ENCODE peak calls at places on chromosomes 11 and 22, in six cellular contexts. Y, V, P, U, E and I are unnamed samples.

GRCh38 chr22:22756109-22756508 is 111.7 kb downstream of the GGTLC2 start:
- DNase-seq in Y (no peak), V (no peak), P (no peak), U (no peak), E (no peak), I (no peak)

GRCh38 chr11:61961570-61962212 is 5.7 kb downstream of the FTH1 start:
- DNase-seq in Y (peak; percentile 49), V (peak; percentile 3), P (no peak), U (no peak), E (no peak), I (no peak)

GRCh38 chr11:65565624-65566453 is 4.4 kb upstream of the ZNRD2 start:
- DNase-seq in Y (no peak), V (no peak), P (no peak), U (no peak), E (no peak), I (no peak)

GRCh38 chr11:69403556-69404215 is 77.8 kb upstream of the LINC01488 start:
- DNase-seq in Y (peak; percentile 34), V (no peak), P (no peak), U (no peak), E (no peak), I (no peak)

GRCh38 chr11:11960687-11961086 is 47.7 kb downstream of the DKK3 start:
- DNase-seq in Y (no peak), V (no peak), P (no peak), U (no peak), E (no peak), I (no peak)

GRCh38 chr11:8205566-8205965 is 36.7 kb upstream of the RIC3 start:
- DNase-seq in Y (no peak), V (no peak), P (no peak), U (no peak), E (no peak), I (no peak)

GRCh38 chr22:45216133-45217003 is 24.3 kb downstream of the KIAA0930 start:
- DNase-seq in Y (peak; percentile 43), V (no peak), P (no peak), U (no peak), E (no peak), I (no peak)

GRCh38 chr22:22663861-22664800 is 19.7 kb downstream of the GGTLC2 start:
- DNase-seq in Y (no peak), V (no peak), P (no peak), U (no peak), E (no peak), I (no peak)

GRCh38 chr11:124759268-124760204 is 2.6 kb downstream of the ESAM start:
- DNase-seq in Y (no peak), V (no peak), P (peak; percentile 65), U (no peak), E (peak; percentile 54), I (no peak)

GRCh38 chr11:34501962-34502361 is 11.6 kb downstream of the ELF5 start:
- DNase-seq in Y (no peak), V (no peak), P (no peak), U (no peak), E (no peak), I (no peak)

GRCh38 chr22:40525250-40525884 is 111.2 kb downstream of the MRTFA start:
- DNase-seq in Y (no peak), V (no peak), P (no peak), U (no peak), E (peak; percentile 66), I (peak; percentile 60)

GRCh38 chr11:57644748-57645715 is 4.7 kb downstream of the YPEL4 start:
- DNase-seq in Y (peak; percentile 74), V (peak; percentile 82), P (peak; percentile 84), U (peak; percentile 73), E (peak; percentile 90), I (peak; percentile 85)

GRCh38 chr22:31618057-31618456 is 44.0 kb downstream of the PISD start:
- DNase-seq in Y (no peak), V (no peak), P (no peak), U (peak; percentile 86), E (no peak), I (no peak)

GRCh38 chr11:120332822-120333716 is 3.1 kb upstream of the ARHGEF12 start:
- DNase-seq in Y (peak; percentile 33), V (no peak), P (no peak), U (no peak), E (no peak), I (no peak)

GRCh38 chr22:48739348-48740085 is 1088.2 kb downstream of the BRD1 start:
- DNase-seq in Y (no peak), V (no peak), P (no peak), U (no peak), E (no peak), I (no peak)

GRCh38 chr11:98979212-98979611 is 41.5 kb upstream of the CNTN5 start:
- DNase-seq in Y (no peak), V (no peak), P (no peak), U (peak; percentile 25), E (no peak), I (no peak)

GRCh38 chr11:41784513-41785335 is 325.3 kb upstream of the LRRC4C start:
- DNase-seq in Y (peak; percentile 42), V (no peak), P (no peak), U (no peak), E (no peak), I (no peak)

GRCh38 chr11:77039491-77040400 is 5.5 kb downstream of the B3GNT6 start:
- DNase-seq in Y (peak; percentile 33), V (peak; percentile 49), P (peak; percentile 65), U (no peak), E (peak; percentile 65), I (peak; percentile 35)

GRCh38 chr22:33510429-33510904 is 409.8 kb downstream of the LARGE1 start:
- DNase-seq in Y (no peak), V (no peak), P (no peak), U (no peak), E (no peak), I (no peak)